ENCODE peak calls at places on chromosomes 1 and 21, in five cellular contexts. I is H9, D is IMR-90, T is H1, B is mesendoderm. S is an unnamed sample.

GRCh38 chr1:186225089-186225488 is 150.0 kb downstream of the TPR start:
- DNase-seq in I (no peak), D (no peak), T (no peak), B (no peak), S (peak)

GRCh38 chr1:239706245-239706892 is 320.0 kb downstream of the CHRM3 start:
- DNase-seq in I (no peak), D (no peak), T (no peak), B (peak), S (no peak)

GRCh38 chr1:212456166-212456528 is 23.4 kb downstream of the NENF start:
- DNase-seq in I (no peak), D (no peak), T (no peak), B (no peak), S (no peak)

GRCh38 chr1:187143783-187144182 is 315.0 kb downstream of the PLA2G4A start:
- DNase-seq in I (no peak), D (no peak), T (no peak), B (no peak), S (no peak)

GRCh38 chr1:180182721-180183311 is 28.1 kb downstream of the QSOX1 start:
- DNase-seq in I (no peak), D (no peak), T (no peak), B (no peak), S (no peak)

GRCh38 chr1:152811050-152811449 is 721 bp upstream of the LCE1B start:
- DNase-seq in I (no peak), D (no peak), T (no peak), B (no peak), S (no peak)

GRCh38 chr1:31671556-31672201 is 27.0 kb upstream of the PEF1 start:
- DNase-seq in I (no peak), D (peak), T (no peak), B (no peak), S (no peak)

GRCh38 chr1:234771642-234772344 is 161.8 kb upstream of the IRF2BP2 start:
- DNase-seq in I (no peak), D (no peak), T (no peak), B (peak), S (no peak)

GRCh38 chr1:242140871-242141270 is 142.0 kb upstream of the MAP1LC3C start:
- DNase-seq in I (no peak), D (no peak), T (no peak), B (no peak), S (no peak)

GRCh38 chr1:67342002-67342890 is 34.6 kb downstream of the IL12RB2 start:
- DNase-seq in I (peak), D (no peak), T (peak), B (peak), S (no peak)

GRCh38 chr1:156618853-156619581 is at the start of gene HAPLN2:
- DNase-seq in I (peak), D (no peak), T (no peak), B (peak), S (no peak)

GRCh38 chr1:117843791-117844190 is 85.6 kb downstream of the GDAP2 start:
- DNase-seq in I (no peak), D (peak), T (no peak), B (no peak), S (no peak)

DNA sequence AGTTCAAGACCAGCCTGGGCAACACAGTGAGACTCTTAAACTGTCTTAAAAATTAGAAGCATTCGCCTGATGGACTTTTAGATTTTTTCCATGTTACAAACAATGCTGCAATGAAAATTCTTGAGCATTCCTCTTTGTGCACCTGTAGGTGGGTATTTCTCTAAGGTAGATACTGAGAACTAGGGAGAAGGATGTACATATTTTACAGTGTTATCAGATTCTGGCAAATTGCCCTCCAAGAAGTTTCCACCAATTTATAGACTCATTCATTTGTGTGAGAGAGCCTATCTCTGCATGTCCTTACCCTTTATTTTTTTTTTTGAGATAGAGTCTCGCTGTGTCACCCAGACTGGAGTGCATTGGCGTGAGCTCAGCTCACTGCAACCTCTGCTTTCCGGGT is 12.3 kb upstream of the LEFTY2 start:
- DNase-seq in I (no peak), D (no peak), T (no peak), B (no peak), S (no peak)
- H4K8ac ChIP-seq in I (no peak), D (no peak), T (no peak), B (no peak), S (no peak)

GRCh38 chr1:9680828-9681227 is 29.3 kb downstream of the PIK3CD start:
- DNase-seq in I (no peak), D (no peak), T (no peak), B (no peak), S (no peak)
- H4K8ac ChIP-seq in I (no peak), D (no peak), T (peak), B (no peak), S (no peak)

DNA sequence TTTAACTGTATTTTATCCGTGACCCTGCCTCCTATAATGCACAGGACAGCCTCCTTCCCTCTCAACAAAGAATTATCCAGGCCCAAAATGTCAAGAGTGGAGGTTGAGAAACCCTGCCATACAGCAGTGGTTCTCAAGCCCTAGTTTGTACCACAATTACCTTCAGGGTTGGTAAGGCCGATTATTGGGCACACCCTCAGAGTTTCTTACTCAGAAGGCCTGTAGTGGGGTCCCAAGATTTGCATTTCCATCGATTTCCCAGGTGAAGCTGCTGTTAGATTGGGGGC is 430 bp upstream of the PGBD2 start:
- DNase-seq in I (no peak), D (no peak), T (no peak), B (no peak), S (no peak)
- H4K8ac ChIP-seq in I (no peak), D (peak), T (no peak), B (no peak), S (peak)

GRCh38 chr1:32757213-32757895 is 54.8 kb upstream of the SYNC start:
- DNase-seq in I (no peak), D (no peak), T (no peak), B (peak), S (no peak)

GRCh38 chr1:32755810-32756159 is 53.2 kb upstream of the SYNC start:
- DNase-seq in I (no peak), D (no peak), T (no peak), B (peak), S (no peak)

GRCh38 chr1:32755098-32755809 is 52.7 kb upstream of the SYNC start:
- DNase-seq in I (no peak), D (no peak), T (peak), B (peak), S (no peak)

GRCh38 chr1:32753532-32754281 is 51.1 kb upstream of the SYNC start:
- DNase-seq in I (peak), D (peak), T (peak), B (peak), S (peak)

GRCh38 chr1:32754282-32755097 is 51.9 kb upstream of the SYNC start:
- DNase-seq in I (peak), D (peak), T (no peak), B (peak), S (peak)
- H4K8ac ChIP-seq in I (peak), D (no peak), T (peak), B (no peak), S (no peak)

DNA sequence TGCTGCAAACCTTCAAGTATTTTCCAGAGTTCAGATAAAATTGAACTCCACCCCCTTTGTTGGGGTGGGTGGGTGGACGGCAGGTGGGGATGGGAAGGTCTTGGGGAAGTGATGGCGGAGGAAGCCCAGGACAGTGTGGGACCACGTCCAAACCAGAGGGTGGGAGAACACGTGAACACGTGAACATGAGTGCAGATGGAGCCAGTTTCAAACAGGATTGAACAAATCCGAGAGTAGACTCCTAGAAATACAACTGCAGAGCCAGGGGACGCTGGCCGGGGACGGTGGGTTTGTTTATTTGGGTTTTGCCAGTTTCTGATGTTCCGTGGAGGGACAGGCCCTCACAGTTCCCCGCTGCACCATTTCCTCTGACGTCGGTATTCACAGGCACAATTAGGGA is 2.9 kb downstream of the KRTAP10-2 start:
- DNase-seq in I (no peak), D (no peak), T (no peak), B (no peak), S (no peak)
- H4K8ac ChIP-seq in I (no peak), D (no peak), T (peak), B (no peak), S (no peak)

DNA sequence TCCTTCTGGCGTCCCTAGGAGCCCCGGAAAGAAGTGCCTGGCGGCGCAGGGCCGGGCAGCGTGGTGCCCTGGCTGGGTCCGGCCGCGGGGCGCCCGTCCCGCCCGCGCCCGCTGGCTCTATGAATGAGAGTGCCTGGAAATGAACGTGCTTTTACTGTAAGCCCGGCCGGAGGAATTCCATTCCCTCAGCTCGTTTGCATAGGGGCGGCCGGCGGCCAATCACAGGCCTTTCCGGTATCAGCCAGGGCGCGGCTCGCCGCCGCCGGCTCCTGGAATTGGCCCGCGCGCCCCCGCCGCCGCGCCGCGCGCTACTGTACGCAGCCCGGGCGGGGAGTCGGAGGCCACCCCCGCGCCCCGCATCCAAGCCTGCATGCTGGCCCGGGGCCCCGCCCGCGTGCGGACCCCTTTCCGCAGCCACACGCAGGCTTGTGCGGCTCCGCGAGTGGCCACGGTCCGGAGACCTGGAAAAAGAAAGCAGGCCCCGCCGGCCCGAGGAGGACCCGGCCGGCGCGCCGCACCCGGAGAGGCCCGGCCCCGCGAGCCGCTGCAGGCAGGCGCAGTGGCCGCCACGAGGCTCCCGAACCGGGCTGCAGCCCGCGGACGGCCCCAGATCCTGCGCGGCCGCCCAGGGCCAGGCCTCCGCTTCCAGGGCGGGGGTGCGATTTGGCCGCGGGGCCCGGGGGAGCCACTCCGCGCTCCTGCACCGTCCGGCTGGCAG is 160.4 kb downstream of the RUNX1 start:
- DNase-seq in I (peak), D (peak), T (peak), B (peak), S (peak)
- H4K8ac ChIP-seq in I (no peak), D (peak), T (no peak), B (no peak), S (peak)

DNA sequence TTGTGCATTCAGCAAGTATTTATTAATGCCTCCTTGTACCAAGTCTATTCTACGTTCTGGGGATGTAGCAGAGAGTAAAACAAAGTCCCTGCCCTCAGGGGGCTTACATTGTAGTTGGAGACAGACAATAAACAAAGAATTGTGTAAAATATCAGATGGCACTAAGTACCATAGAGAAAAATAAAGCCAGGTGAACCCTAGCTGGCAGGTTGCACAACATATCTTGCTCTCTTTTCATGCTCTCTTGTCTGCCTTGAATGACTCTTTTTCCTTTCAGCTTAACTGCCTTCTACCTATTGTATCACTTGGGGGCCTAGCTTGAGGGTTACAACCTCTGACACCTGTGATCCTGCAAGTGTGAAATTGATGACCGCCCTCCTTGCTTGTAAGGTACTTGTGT is 20.7 kb upstream of the FASLG start:
- DNase-seq in I (no peak), D (no peak), T (no peak), B (no peak), S (no peak)
- H4K8ac ChIP-seq in I (no peak), D (peak), T (no peak), B (no peak), S (no peak)

S was measured in mesenchymal stem cell.